ENCODE peak calls at places on chromosome 20, in nine cellular contexts. S is cardiac muscle cell, T is psoas muscle, W is mesendoderm, L is heart left ventricle, G is upper lobe of right lung, J is IMR-90, D is tibial artery, V is right atrium auricular region. R is an unnamed sample. For H3K4me1 and H3K36me3, the result is how much of the 10 kb centered on the place peaks cover.

GRCh38 chr20:51188941-51189340 is 166.0 kb upstream of the KCNG1 start:
- DNase-seq in V (no peak), J (no peak), W (no peak), L (no peak), T (no peak), G (no peak), D (no peak), S (no peak), R (no peak)

GRCh38 chr20:50141018-50141675 is 12.4 kb downstream of the PEDS1 start:
- DNase-seq in L (no peak), G (no peak), V (no peak), W (no peak), S (no peak), T (no peak), D (no peak), J (no peak), R (no peak)

GRCh38 chr20:61888101-61888865 is 177.4 kb downstream of the TAF4 start:
- DNase-seq in J (no peak), L (no peak), D (no peak), S (no peak), V (no peak), W (no peak), T (peak), G (no peak), R (no peak)

GRCh38 chr20:2420510-2420909 is 39.8 kb downstream of the TGM6 start:
- DNase-seq in L (no peak), G (no peak), T (no peak), V (no peak), J (no peak), D (no peak), S (no peak), W (no peak), R (no peak)

GRCh38 chr20:48098099-48098498 is 312.8 kb upstream of the SULF2 start:
- DNase-seq in G (peak), J (no peak), L (no peak), W (no peak), V (no peak), D (no peak), T (no peak), S (peak), R (no peak)

GRCh38 chr20:20553534-20553933 is 158.9 kb downstream of the RALGAPA2 start:
- DNase-seq in G (no peak), W (no peak), L (no peak), V (no peak), T (no peak), D (no peak), J (no peak), S (no peak), R (no peak)

GRCh38 chr20:46963196-46963529 is 68.5 kb downstream of the EYA2 start:
- DNase-seq in D (no peak), G (no peak), S (no peak), T (no peak), J (no peak), L (no peak), W (peak), V (no peak), R (no peak)

GRCh38 chr20:36624068-36624813 is 18.7 kb downstream of the RAB5IF start:
- DNase-seq in J (no peak), L (no peak), T (no peak), G (no peak), W (peak), S (peak), V (no peak), D (no peak), R (no peak)

GRCh38 chr20:15241696-15242095 is 904.3 kb upstream of the FLRT3 start:
- DNase-seq in W (no peak), G (no peak), J (no peak), L (no peak), S (no peak), V (no peak), T (no peak), D (no peak), R (no peak)

GRCh38 chr20:49593441-49594142 is 25.7 kb upstream of the PTGIS start:
- DNase-seq in W (no peak), L (no peak), V (no peak), T (no peak), S (no peak), J (no peak), D (no peak), G (no peak), R (no peak)

GRCh38 chr20:3778976-3779375 is 2.3 kb downstream of the SPEF1 start:
- DNase-seq in D (peak), V (no peak), L (no peak), G (no peak), T (no peak), J (no peak), S (no peak), W (no peak), R (no peak)

GRCh38 chr20:3781153-3781910 is at the start of gene SPEF1:
- DNase-seq in V (peak), S (peak), L (peak), W (peak), J (peak), G (no peak), D (peak), T (peak), R (peak)

GRCh38 chr20:34043025-34043424 is 49.3 kb downstream of the RALY start:
- DNase-seq in V (no peak), W (no peak), J (no peak), T (no peak), S (no peak), G (no peak), D (no peak), L (no peak), R (no peak)

GRCh38 chr20:2816583-2817340 is 598 bp downstream of the TMEM239 start:
- DNase-seq in G (peak), J (peak), T (no peak), V (no peak), S (no peak), L (no peak), W (no peak), D (peak), R (no peak)

GRCh38 chr20:57948177-57948955 is 238.6 kb upstream of the PMEPA1 start:
- DNase-seq in V (no peak), L (no peak), S (no peak), G (no peak), W (no peak), J (no peak), T (no peak), D (no peak), R (no peak)

GRCh38 chr20:13777171-13777601 is 7.5 kb downstream of the ESF1 start:
- DNase-seq in G (no peak), J (peak), V (no peak), W (no peak), L (no peak), T (no peak), D (no peak), S (no peak), R (no peak)

GRCh38 chr20:10893331-10893730 is 219.5 kb upstream of the JAG1 start:
- DNase-seq in W (peak), G (no peak), J (no peak), L (no peak), V (no peak), T (no peak), D (no peak), S (no peak), R (no peak)

GRCh38 chr20:11426938-11427337 is 490.8 kb upstream of the BTBD3 start:
- DNase-seq in S (no peak), D (no peak), G (no peak), J (no peak), V (no peak), L (no peak), T (no peak), W (no peak), R (no peak)

GRCh38 chr20:48592107-48592940 is 235.5 kb downstream of the PREX1 start:
- DNase-seq in V (no peak), D (peak), G (no peak), T (no peak), J (no peak), W (no peak), S (no peak), L (no peak), R (no peak)

GRCh38 chr20:34274694-34275093 is 28.5 kb downstream of the AHCY start:
- DNase-seq in V (no peak), L (no peak), W (no peak), S (no peak), T (no peak), G (no peak), D (no peak), J (no peak), R (no peak)

GRCh38 chr20:10553326-10553984 is 118.3 kb downstream of the SLX4IP start:
- DNase-seq in V (peak), L (peak), G (peak), T (peak), J (peak), W (peak), D (peak), S (peak), R (peak)

GRCh38 chr20:20075032-20075431 is 22.7 kb downstream of the CFAP61 start:
- DNase-seq in D (no peak), W (no peak), J (no peak), S (no peak), L (no peak), V (no peak), G (no peak), T (no peak), R (no peak)

GRCh38 chr20:5714261-5715041 is 35.8 kb upstream of the SHLD1 start:
- DNase-seq in W (peak), S (peak), G (no peak), T (no peak), D (no peak), L (peak), V (no peak), J (peak), R (peak)

GRCh38 chr20:22679197-22679596 is 94.8 kb upstream of the FOXA2 start:
- DNase-seq in W (no peak), J (no peak), V (peak), L (no peak), T (no peak), S (no peak), D (no peak), G (no peak), R (no peak)

GRCh38 chr20:23614163-23614562 is 8.4 kb upstream of the CST9 start:
- DNase-seq in S (no peak), L (no peak), T (no peak), V (no peak), G (no peak), W (no peak), J (no peak), D (no peak), R (no peak)

GRCh38 chr20:6232436-6232835 is 109.6 kb upstream of the FERMT1 start:
- DNase-seq in D (no peak), L (no peak), G (no peak), J (no peak), T (no peak), S (no peak), V (no peak), W (no peak), R (no peak)

GRCh38 chr20:32624687-32625345 is 39.7 kb upstream of the NOL4L start:
- DNase-seq in D (no peak), V (no peak), S (no peak), L (no peak), J (no peak), G (no peak), W (no peak), T (no peak), R (no peak)

GRCh38 chr20:11982289-11982957 is 64.7 kb downstream of the BTBD3 start:
- DNase-seq in S (no peak), V (no peak), G (no peak), D (no peak), W (no peak), T (no peak), L (no peak), J (no peak), R (no peak)

GRCh38 chr20:47782920-47783552 is 2.2 kb downstream of the SULF2 start:
- DNase-seq in D (no peak), T (no peak), V (no peak), W (peak), J (no peak), S (no peak), G (no peak), L (no peak), R (no peak)

GRCh38 chr20:32490942-32491763 is 94.0 kb downstream of the NOL4L start:
- DNase-seq in S (no peak), D (no peak), V (no peak), L (no peak), J (no peak), G (no peak), W (no peak), T (peak), R (no peak)

GRCh38 chr20:32051720-32052089 is 337 bp upstream of the HCK start:
- DNase-seq in V (no peak), J (no peak), L (no peak), D (no peak), S (no peak), T (no peak), G (no peak), W (no peak), R (no peak)

GRCh38 chr20:36808317-36809257 is 35.0 kb upstream of the DSN1 start:
- DNase-seq in T (peak), L (peak), J (peak), V (no peak), G (peak), S (peak), W (peak), D (no peak), R (peak)

GRCh38 chr20:19552144-19552895 is 205.7 kb upstream of the RIN2 start:
- DNase-seq in J (peak), S (peak), D (peak), W (peak), L (no peak), T (no peak), V (no peak), G (peak), R (peak)

GRCh38 chr20:14696937-14697336 is 359.5 kb upstream of the FLRT3 start:
- DNase-seq in V (no peak), W (no peak), D (no peak), L (no peak), G (no peak), T (no peak), S (no peak), J (no peak), R (no peak)

GRCh38 chr20:41643504-41643938 is 25.3 kb upstream of the CHD6 start:
- DNase-seq in W (peak), L (no peak), V (no peak), S (peak), D (no peak), T (no peak), J (peak), G (peak), R (peak)
- H3K27ac ChIP-seq in W (peak), L (no peak), V (no peak), S (no peak), D (no peak), T (no peak), J (no peak), G (no peak), R (peak)

GRCh38 chr20:37915800-37916570 is 13.1 kb downstream of the VSTM2L start:
- DNase-seq in V (no peak), G (no peak), L (no peak), S (peak), J (no peak), W (peak), D (no peak), T (no peak), R (peak)
- H3K4me1 ChIP-seq in V (half or more), G (under half), L (under half), S (half or more), J (under half), W (under half), D (under half), T (under half), R (under half)

DNA sequence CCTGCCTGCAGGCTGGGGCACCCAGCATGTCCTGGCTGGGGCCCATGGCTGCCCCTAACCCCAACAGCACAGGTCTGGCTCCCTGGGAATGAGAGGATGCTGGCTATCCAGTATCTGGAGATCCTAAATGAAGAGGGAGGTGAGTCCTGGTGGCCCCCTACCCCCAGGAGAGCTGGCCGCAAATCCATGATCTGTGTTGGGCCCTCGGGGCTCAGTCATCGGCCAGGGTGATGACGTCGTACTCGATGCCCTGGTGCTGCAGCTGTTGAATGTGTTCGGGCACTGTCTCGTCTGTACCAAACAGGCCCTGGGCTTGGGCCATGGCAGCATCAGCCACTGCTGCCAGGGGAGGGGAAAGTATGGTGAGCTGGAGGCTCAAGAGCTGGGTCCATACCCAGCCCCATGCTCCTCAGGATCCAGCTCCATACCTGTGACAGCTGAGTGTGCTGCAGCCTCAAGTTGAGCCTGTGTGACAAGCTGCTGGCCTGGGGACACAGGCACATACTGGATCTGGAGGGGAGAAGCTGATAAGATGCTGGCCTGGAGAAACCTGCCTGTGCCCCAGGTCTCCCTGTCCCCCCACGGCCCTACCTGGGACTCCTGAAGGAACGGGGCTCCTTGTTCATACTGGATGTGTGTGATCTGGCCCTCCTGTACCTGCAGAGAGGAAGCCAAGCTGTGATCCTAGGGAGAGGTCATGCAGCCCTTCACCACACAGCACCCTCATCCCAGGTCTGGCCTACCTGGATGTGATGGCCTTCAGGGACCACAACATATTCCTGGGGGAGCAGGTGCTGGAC is 14.5 kb downstream of the PCIF1 start:
- DNase-seq in J (no peak), D (no peak), V (no peak), S (no peak), L (no peak), G (no peak), W (no peak), T (no peak), R (no peak)
- H3K36me3 ChIP-seq in J (half or more), D (half or more), V (half or more), S (half or more), L (half or more), G (half or more), W (under half), T (under half), R (under half)

DNA sequence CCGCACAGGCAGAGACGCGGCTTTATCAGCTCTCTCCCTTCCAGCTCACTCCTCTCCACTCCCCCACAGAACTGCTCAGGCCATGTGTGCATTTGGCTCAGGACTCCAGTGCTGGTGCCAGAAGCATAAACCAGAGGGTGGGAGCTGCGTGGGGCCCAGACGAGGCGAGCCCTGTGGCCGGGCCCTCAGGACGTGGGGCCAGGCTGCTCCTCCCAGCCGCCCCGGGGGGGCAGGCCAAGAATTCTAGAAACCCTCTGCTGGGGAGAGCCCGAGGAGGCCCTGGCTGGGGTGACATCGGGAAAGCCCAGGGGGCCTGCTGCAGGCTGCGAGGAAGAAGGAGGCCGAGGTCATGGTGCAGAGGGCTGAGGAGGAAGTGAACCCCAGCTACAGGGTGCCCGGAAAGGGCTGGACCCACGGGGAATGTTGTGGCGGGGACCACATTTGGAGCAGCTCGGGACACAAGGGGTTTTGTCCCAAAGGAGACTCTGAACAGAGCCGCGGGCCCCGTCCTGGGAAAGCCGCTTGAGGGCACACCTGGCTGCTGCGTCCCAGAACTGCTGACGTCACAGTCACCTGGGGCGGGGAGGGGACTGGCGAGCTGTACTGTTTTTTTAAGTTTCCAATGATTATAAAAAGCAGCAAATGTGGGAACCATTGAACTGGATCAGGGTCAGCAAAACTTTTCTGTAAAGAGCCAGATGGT is 107.1 kb downstream of the BANF2 start:
- DNase-seq in J (peak), S (peak), G (no peak), V (peak), D (peak), T (peak), W (peak), L (peak), R (peak)
- H3K27ac ChIP-seq in J (peak), S (no peak), G (peak), V (peak), D (peak), T (peak), W (no peak), L (peak), R (peak)

DNA sequence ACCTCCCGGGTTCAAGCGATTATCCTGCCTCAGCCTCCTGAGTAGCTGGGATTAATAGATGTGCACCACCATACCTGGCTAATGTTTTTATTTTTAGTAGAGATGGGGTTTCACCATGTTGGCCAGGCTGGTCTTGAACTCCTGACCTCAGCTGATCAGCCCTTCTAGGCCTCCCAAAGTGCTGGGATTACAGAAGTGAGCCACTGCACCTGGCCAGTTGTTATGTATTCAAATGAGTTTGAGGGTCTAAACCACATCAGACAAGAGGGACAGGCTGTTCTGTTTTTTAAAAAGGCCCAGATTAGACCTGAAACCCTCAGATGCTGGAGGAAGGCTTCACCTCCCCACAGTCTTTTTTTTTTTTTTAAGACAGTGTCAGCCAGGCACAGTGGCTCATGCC is 4.1 kb upstream of the SPAG4 start:
- DNase-seq in V (no peak), S (no peak), L (no peak), J (no peak), G (no peak), D (no peak), W (no peak), T (no peak), R (no peak)
- H3K4me1 ChIP-seq in V (under half), S (under half), L (under half), J (under half), G (under half), D (under half), W (under half), T (under half), R (under half)

DNA sequence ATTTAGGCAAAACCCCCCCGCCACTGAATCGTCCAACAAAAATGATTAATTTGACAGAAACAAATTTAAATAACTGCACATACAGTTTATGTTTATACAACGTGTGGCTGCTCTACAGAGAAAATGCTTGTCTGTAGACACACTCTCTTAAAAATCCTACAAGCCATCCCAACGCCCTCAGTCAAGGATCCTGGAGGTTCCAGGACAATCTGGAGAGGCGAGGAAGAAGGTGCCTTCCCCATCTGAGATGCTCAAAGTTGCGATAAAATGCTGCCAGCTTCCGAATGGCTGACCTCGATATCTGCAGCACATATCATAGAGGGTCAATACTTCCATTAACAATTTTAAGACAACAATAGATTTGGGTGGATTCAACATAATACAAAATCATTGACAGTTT is 25.3 kb downstream of the ZNF217 start:
- DNase-seq in G (no peak), J (no peak), W (no peak), D (no peak), V (no peak), S (no peak), T (no peak), L (peak), R (no peak)
- H3K36me3 ChIP-seq in G (half or more), J (under half), W (under half), D (under half), V (under half), S (half or more), T (under half), L (half or more), R (under half)

R was measured in uterus.